ENCODE peak calls at places on chromosome 22, in five cellular contexts. F is AG09309, L is cardiac fibroblast, J is fibroblast of lung, A is bronchial epithelial cell. H is an unnamed sample.

GRCh38 chr22:50672471-50673230 is at the start of gene SHANK3:
- DNase-seq in J (no peak), F (no peak), A (no peak), L (no peak), H (no peak)

GRCh38 chr22:50657925-50658324 is 14.7 kb upstream of the SHANK3 start:
- DNase-seq in L (no peak), J (no peak), F (no peak), A (no peak), H (no peak)

GRCh38 chr22:49619301-49619700 is 208.4 kb downstream of the BRD1 start:
- DNase-seq in L (no peak), A (no peak), F (no peak), J (no peak), H (no peak)

GRCh38 chr22:43897751-43898261 is 6.0 kb upstream of the PNPLA5 start:
- DNase-seq in L (peak; percentile 56), F (no peak), A (peak; percentile 77), J (peak; percentile 88), H (peak; percentile 78)

GRCh38 chr22:24106385-24107381 is 74.6 kb upstream of the SUSD2 start:
- DNase-seq in A (no peak), J (no peak), L (no peak), F (no peak), H (peak; percentile 14)

GRCh38 chr22:31530816-31531180 is 34.5 kb downstream of the SFI1 start:
- DNase-seq in J (peak; percentile 64), A (no peak), F (no peak), L (peak; percentile 79), H (no peak)

GRCh38 chr22:34395370-34395769 is 475.1 kb upstream of the LARGE1 start:
- DNase-seq in J (no peak), L (no peak), F (no peak), A (no peak), H (no peak)

GRCh38 chr22:50526849-50527801 is 1.7 kb upstream of the SCO2 start:
- DNase-seq in J (peak; percentile 23), L (peak; percentile 29), F (no peak), A (peak; percentile 29), H (peak; percentile 50)

GRCh38 chr22:47995718-47996117 is 1233.3 kb downstream of the TBC1D22A start:
- DNase-seq in L (no peak), J (no peak), A (no peak), F (no peak), H (no peak)

GRCh38 chr22:31488988-31489617 is 539 bp downstream of the EIF4ENIF1 start:
- DNase-seq in L (peak; percentile 31), F (no peak), A (no peak), J (peak; percentile 41), H (no peak)

GRCh38 chr22:45897736-45898135 is 79.2 kb downstream of the WNT7B start:
- DNase-seq in F (no peak), L (no peak), J (no peak), A (no peak), H (no peak)

GRCh38 chr22:19648419-19648929 is 65.8 kb upstream of the SEPTIN5 start:
- DNase-seq in F (no peak), A (peak; percentile 10), J (no peak), L (peak; percentile 11), H (no peak)

GRCh38 chr22:31323578-31324550 is 22.3 kb downstream of the PATZ1 start:
- DNase-seq in L (no peak), F (no peak), A (no peak), J (no peak), H (no peak)

GRCh38 chr22:45212306-45212709 is 28.4 kb downstream of the KIAA0930 start:
- DNase-seq in J (peak; percentile 95), L (peak; percentile 79), A (peak; percentile 72), F (peak; percentile 74), H (peak; percentile 91)

GRCh38 chr22:30733081-30733680 is 38.5 kb downstream of the OSBP2 start:
- DNase-seq in L (peak; percentile 72), F (no peak), J (peak; percentile 88), A (peak; percentile 40), H (peak; percentile 63)

GRCh38 chr22:21754523-21755128 is 19.0 kb upstream of the YPEL1 start:
- DNase-seq in L (peak; percentile 26), J (peak; percentile 12), A (no peak), F (no peak), H (peak; percentile 33)

GRCh38 chr22:21707677-21708076 is 27.9 kb downstream of the YPEL1 start:
- DNase-seq in L (no peak), A (no peak), J (no peak), F (no peak), H (no peak)

GRCh38 chr22:44458044-44459020 is 39.7 kb downstream of the RTL6 start:
- DNase-seq in A (no peak), F (no peak), J (no peak), L (no peak), H (no peak)

GRCh38 chr22:44963055-44963454 is 46.8 kb downstream of the PHF21B start:
- DNase-seq in A (no peak), L (no peak), F (no peak), J (no peak), H (no peak)

GRCh38 chr22:39592104-39593060 is 21.8 kb downstream of the CACNA1I start:
- DNase-seq in L (peak; percentile 78), J (peak; percentile 84), A (peak; percentile 54), F (peak; percentile 20), H (peak; percentile 70)

GRCh38 chr22:33000342-33001280 is 57.6 kb downstream of the SYN3 start:
- DNase-seq in L (peak; percentile 48), F (no peak), A (no peak), J (peak; percentile 37), H (peak; percentile 49)

GRCh38 chr22:43953988-43954771 is 1.1 kb upstream of the SAMM50 start:
- DNase-seq in F (no peak), A (no peak), L (no peak), J (no peak), H (no peak)

GRCh38 chr22:42282943-42283287 is 12.5 kb upstream of the TCF20 start:
- DNase-seq in F (no peak), J (no peak), A (no peak), L (no peak), H (no peak)

GRCh38 chr22:21677606-21678443 is 12.0 kb downstream of the PPIL2 start:
- DNase-seq in L (no peak), A (no peak), J (no peak), F (no peak), H (no peak)

GRCh38 chr22:44714703-44715350 is 12.8 kb downstream of the PRR5 start:
- DNase-seq in J (no peak), F (no peak), A (no peak), L (no peak), H (no peak)

GRCh38 chr22:23884133-23884532 is 10.1 kb upstream of the MIF start:
- DNase-seq in A (no peak), F (no peak), L (no peak), J (no peak), H (no peak)

GRCh38 chr22:30889268-30889995 is 79.1 kb downstream of the MORC2 start:
- DNase-seq in F (no peak), A (no peak), L (no peak), J (no peak), H (no peak)

GRCh38 chr22:43883012-43883661 is 8.7 kb downstream of the PNPLA5 start:
- DNase-seq in L (peak; percentile 85), A (peak; percentile 73), J (peak; percentile 75), F (no peak), H (peak; percentile 87)

GRCh38 chr22:25156736-25157135 is 42.9 kb upstream of the CRYBB3 start:
- DNase-seq in F (no peak), A (no peak), J (no peak), L (no peak), H (no peak)
- TF ChIP-seq CTCF in F (no peak), A (no peak), J (no peak), L (no peak), H (no peak)

DNA sequence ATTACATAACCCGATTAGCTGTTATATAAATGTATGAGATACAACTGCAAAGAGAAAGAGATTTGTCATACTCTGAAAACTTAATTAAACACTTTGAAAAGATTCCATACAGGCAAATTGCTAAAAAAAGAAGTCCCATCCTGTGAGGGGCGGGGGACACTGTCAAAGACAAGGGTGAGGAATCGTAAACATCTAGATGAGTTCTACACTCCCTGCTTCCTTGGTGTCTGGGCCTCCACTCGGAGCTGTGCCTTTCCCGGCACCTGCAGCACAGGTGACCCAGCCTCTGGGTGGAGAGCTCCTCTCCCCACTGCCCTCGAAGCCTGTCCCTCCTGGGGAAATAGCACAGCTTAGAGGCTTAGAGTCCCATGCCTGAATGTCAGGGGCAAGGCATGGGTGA is 69.2 kb upstream of the CRYBB3 start:
- DNase-seq in F (no peak), A (no peak), J (no peak), L (no peak), H (no peak)
- H3K4me3 ChIP-seq in F (no peak overlapping the region), A (no peak overlapping the region), J (no peak overlapping the region), L (no peak overlapping the region), H (no peak overlapping the region)

GRCh38 chr22:26564181-26564580 is 25.8 kb downstream of the TPST2 start:
- DNase-seq in J (no peak), F (no peak), L (no peak), A (peak; percentile 80), H (no peak)

GRCh38 chr22:26561756-26562417 is 28.0 kb downstream of the TPST2 start:
- DNase-seq in F (no peak), A (no peak), J (no peak), L (no peak), H (no peak)

GRCh38 chr22:26564672-26565071 is 25.3 kb downstream of the TPST2 start:
- DNase-seq in F (no peak), A (peak; percentile 17), J (no peak), L (no peak), H (no peak)

GRCh38 chr22:26565181-26565580 is 24.8 kb downstream of the TPST2 start:
- DNase-seq in J (no peak), A (peak; percentile 29), F (no peak), L (no peak), H (no peak)

DNA sequence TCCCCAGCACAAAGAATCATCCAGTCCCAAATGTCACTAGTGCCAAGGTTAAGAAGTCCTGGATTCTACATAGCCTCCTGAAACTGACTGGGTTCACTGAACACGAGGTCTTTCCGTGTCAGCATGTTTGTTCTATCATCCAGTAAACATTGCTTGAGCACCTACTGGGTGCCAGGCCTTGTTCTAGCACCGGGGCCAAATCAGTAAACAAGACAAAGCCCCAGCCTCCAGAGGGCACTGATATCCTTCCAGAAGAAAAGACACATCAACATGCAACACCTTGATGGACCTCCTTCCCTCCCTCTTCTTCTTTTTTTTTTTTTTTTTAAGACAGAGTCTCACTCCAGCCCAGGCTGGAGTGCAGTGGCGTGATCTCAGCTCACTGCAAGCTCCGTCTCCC is 26.9 kb downstream of the TPST2 start:
- DNase-seq in A (no peak), J (no peak), L (no peak), F (no peak), H (no peak)
- TF ChIP-seq CTCF in A (no peak), J (no peak), L (no peak), F (no peak), H (no peak)

DNA sequence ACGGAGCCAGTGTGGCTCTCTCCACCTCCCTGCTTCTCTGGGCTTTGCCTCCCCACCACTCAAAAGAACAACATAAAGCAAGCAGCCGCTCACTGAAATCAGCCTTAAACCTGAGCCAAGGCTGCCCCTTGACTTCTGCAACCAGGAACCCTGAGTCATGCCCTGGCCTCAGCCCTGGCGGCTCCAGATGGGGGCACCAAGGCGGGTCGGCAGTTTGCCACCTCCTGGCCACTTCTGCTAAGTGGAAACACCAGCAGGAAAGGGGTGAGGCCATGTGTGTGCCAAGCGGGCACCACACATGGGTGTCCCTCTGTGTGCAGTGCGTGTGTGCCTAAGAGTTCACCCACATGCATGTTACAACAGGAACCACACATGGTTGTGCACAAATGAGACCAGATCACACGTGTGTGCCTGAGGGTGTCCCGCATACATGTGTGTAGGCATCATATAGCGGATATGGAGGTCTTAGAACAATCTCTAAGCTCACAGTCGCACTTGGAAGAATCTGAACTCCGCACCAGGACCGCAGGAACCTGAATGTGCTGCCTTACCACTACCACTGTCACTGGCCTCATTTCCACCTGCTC is 221.2 kb downstream of the MN1 start:
- DNase-seq in F (no peak), J (no peak), L (no peak), A (no peak), H (peak; percentile 6)
- H3K4me3 ChIP-seq in F (no peak overlapping the region), J (no peak overlapping the region), L (no peak overlapping the region), A (no peak overlapping the region), H (no peak overlapping the region)

GRCh38 chr22:35839811-35840739 is 122.4 kb downstream of the APOL5 start:
- DNase-seq in A (peak; percentile 94), L (peak; percentile 98), J (peak; percentile 99), F (peak; percentile 95), H (peak; percentile 98)
- TF ChIP-seq CTCF in A (no peak), L (no peak), J (no peak), F (no peak), H (no peak)

H was measured in fibroblast of mammary gland.